ENCODE peak calls at places on chromosomes 16 and 17, in four cellular contexts. J is SK-N-SH, Y is GM12878, X is K562. G is an unnamed sample.

GRCh38 chr16:81581107-81581506 is 136.5 kb downstream of the CMIP start:
- DNase-seq in J (no peak), Y (no peak), X (no peak), G (no peak)

GRCh38 chr16:5349101-5349500 is 251.5 kb upstream of the EEF2KMT start:
- DNase-seq in J (no peak), Y (no peak), X (no peak), G (no peak)

GRCh38 chr17:82949361-82949760 is 109.5 kb upstream of the ZNF750 start:
- DNase-seq in J (no peak), Y (no peak), X (no peak), G (no peak)

GRCh38 chr16:48831081-48831722 is 221.2 kb upstream of the N4BP1 start:
- DNase-seq in J (no peak), Y (no peak), X (peak; percentile 16), G (no peak)

GRCh38 chr17:50541916-50542688 is 4.9 kb upstream of the SPATA20 start:
- DNase-seq in J (peak; percentile 100), Y (no peak), X (peak; percentile 99), G (peak; percentile 92)

GRCh38 chr17:76673729-76674128 is 30.2 kb upstream of the ST6GALNAC1 start:
- DNase-seq in J (peak; percentile 73), Y (no peak), X (no peak), G (no peak)

GRCh38 chr16:10981697-10982216 is 37.4 kb downstream of the CLEC16A start:
- DNase-seq in J (peak; percentile 53), Y (no peak), X (peak; percentile 27), G (no peak)

GRCh38 chr17:77462101-77462500 is 321.3 kb downstream of the SEC14L1 start:
- DNase-seq in J (no peak), Y (peak; percentile 84), X (no peak), G (no peak)

GRCh38 chr17:30082807-30083206 is 33.8 kb upstream of the NSRP1 start:
- DNase-seq in J (no peak), Y (no peak), X (no peak), G (no peak)

GRCh38 chr17:42104264-42104663 is 6.0 kb upstream of the ZNF385C start:
- DNase-seq in J (no peak), Y (no peak), X (no peak), G (no peak)

GRCh38 chr16:27333104-27333503 is 19.3 kb downstream of the IL4R start:
- DNase-seq in J (no peak), Y (no peak), X (no peak), G (no peak)

GRCh38 chr16:27328937-27329336 is 15.2 kb downstream of the IL4R start:
- DNase-seq in J (no peak), Y (no peak), X (no peak), G (no peak)

GRCh38 chr16:27332105-27332504 is 18.3 kb downstream of the IL4R start:
- DNase-seq in J (no peak), Y (no peak), X (no peak), G (no peak)

GRCh38 chr16:27327586-27327915 is 13.8 kb downstream of the IL4R start:
- DNase-seq in J (no peak), Y (no peak), X (no peak), G (no peak)

GRCh38 chr16:27330542-27330941 is 16.8 kb downstream of the IL4R start:
- DNase-seq in J (no peak), Y (no peak), X (no peak), G (no peak)
- TF ChIP-seq NRF1 in J (no peak), Y (no peak), X (no peak), G (no peak)

GRCh38 chr16:87757841-87758426 is 7.9 kb downstream of the KLHDC4 start:
- DNase-seq in J (no peak), Y (no peak), X (no peak), G (no peak)
- TF ChIP-seq NRF1 in J (no peak), Y (no peak), X (no peak), G (no peak)

GRCh38 chr17:4043862-4044261 is 79.6 kb upstream of the ATP2A3 start:
- DNase-seq in J (no peak), Y (peak; percentile 39), X (no peak), G (no peak)
- TF ChIP-seq NRF1 in J (no peak), Y (no peak), X (no peak), G (no peak)

GRCh38 chr17:67717192-67717623 is 528 bp upstream of the NOL11 start:
- DNase-seq in J (no peak), Y (no peak), X (no peak), G (no peak)
- TF ChIP-seq NRF1 in J (no peak), Y (no peak), X (no peak), G (no peak)

DNA sequence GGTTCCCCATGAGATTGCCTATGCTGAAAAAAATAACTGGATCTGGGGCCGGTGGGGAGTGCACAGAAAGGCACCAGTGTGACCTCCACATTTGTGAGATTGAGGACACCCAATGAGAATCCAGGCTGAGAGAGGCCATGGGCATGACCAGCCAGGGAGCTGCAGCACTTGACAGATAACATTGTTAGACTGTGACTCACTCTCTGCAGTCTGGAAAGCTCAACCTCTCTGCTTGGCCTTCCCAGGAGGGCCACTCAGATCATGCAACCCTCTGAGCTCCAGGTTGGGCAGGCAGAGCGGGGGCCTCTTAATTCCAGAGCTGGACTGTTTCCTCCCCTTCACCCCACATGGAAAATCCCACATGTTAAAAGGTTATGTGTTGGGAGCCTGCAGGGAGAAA is 30.1 kb downstream of the FZD2 start:
- DNase-seq in J (peak; percentile 33), Y (no peak), X (peak; percentile 54), G (no peak)
- TF ChIP-seq NRF1 in J (no peak), Y (no peak), X (peak; percentile 44), G (no peak)

DNA sequence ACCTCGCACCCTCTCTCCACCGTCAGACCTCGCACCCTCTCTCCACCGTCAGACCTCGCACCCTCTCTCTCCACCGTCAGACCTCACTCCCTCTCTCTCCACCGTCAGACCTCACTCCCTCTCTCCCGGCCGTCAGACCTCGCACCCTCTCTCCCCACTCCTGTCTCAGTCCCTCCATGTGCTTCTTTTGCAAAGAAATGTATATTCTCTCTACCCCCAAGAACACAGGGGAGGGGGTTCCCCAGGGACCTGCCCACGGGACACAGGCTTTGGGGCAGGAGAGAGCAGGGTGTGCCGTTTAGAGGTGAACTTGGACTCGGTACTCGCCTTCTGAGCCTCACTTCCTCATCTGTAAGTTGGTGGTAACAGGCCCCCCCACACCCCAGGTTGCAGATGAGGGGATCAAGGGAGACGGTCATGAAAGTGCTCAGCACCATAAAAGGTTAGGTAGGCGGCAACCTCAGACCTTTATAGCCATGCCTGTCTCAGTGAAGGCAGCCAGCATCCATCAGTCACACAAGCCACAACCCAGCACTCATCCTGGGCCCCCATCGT is 63.7 kb downstream of the RPH3AL start:
- DNase-seq in J (no peak), Y (no peak), X (no peak), G (peak; percentile 37)
- TF ChIP-seq NRF1 in J (no peak), Y (no peak), X (no peak), G (no peak)

GRCh38 chr16:88536510-88536909 is 33.7 kb upstream of the ZC3H18 start:
- DNase-seq in J (no peak), Y (no peak), X (peak; percentile 14), G (no peak)

GRCh38 chr16:88534731-88535141 is 35.5 kb upstream of the ZC3H18 start:
- DNase-seq in J (no peak), Y (no peak), X (no peak), G (no peak)

GRCh38 chr16:88535857-88536222 is 34.4 kb upstream of the ZC3H18 start:
- DNase-seq in J (no peak), Y (no peak), X (no peak), G (no peak)

GRCh38 chr16:88533945-88534641 is 36.1 kb upstream of the ZC3H18 start:
- DNase-seq in J (peak; percentile 78), Y (no peak), X (no peak), G (peak; percentile 17)

GRCh38 chr16:88535181-88535856 is 34.9 kb upstream of the ZC3H18 start:
- DNase-seq in J (no peak), Y (no peak), X (no peak), G (no peak)
- TF ChIP-seq NRF1 in J (no peak), Y (no peak), X (no peak), G (no peak)

GRCh38 chr16:31007684-31008083 is 2.8 kb downstream of the STX1B start:
- DNase-seq in J (peak; percentile 3), Y (no peak), X (no peak), G (no peak)

GRCh38 chr16:31009120-31009519 is 1.3 kb downstream of the STX1B start:
- DNase-seq in J (peak; percentile 15), Y (no peak), X (no peak), G (no peak)

GRCh38 chr16:31009894-31010293 is 544 bp downstream of the STX1B start:
- DNase-seq in J (peak; percentile 69), Y (no peak), X (no peak), G (peak; percentile 65)

GRCh38 chr16:31006589-31006988 is 3.8 kb downstream of the STX1B start:
- DNase-seq in J (no peak), Y (no peak), X (no peak), G (no peak)

GRCh38 chr16:31008154-31008950 is 2.1 kb downstream of the STX1B start:
- DNase-seq in J (peak; percentile 31), Y (no peak), X (no peak), G (no peak)
- TF ChIP-seq NRF1 in J (no peak), Y (no peak), X (no peak), G (no peak)

DNA sequence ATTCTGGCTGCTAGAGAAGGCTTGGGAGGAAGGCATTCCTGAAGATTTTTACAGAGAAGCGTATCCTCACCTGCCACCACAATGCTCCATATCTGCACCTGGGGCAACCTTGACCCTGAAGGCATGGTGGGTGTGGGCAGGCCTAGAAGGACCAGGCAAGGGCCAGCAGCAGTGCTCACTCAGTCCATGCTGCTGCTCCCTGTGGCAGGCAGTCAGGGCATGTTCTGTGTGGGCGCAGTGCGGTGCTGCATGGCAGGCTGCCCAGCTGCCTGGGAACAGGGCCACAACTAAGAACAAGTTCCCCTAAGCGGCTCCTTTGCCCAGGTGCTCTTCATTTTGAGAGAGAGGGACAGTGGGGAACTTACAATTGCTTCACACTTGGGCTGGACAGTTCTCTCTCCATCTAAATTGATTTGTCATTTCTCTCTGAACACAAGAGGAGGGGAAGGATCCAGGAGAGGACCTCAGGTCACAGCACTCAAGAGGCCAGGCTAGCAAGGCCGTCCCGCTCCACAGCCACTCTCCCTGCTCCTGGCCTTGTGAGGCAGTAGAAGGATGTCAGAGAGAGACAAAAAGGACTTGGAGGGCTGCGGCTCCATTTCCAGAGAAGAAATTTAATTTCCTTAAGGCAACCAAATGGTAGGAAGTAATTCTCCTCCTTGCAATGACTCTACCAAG is 158.8 kb downstream of the AATF start:
- DNase-seq in J (peak; percentile 44), Y (no peak), X (no peak), G (no peak)
- TF ChIP-seq NRF1 in J (no peak), Y (no peak), X (no peak), G (no peak)

DNA sequence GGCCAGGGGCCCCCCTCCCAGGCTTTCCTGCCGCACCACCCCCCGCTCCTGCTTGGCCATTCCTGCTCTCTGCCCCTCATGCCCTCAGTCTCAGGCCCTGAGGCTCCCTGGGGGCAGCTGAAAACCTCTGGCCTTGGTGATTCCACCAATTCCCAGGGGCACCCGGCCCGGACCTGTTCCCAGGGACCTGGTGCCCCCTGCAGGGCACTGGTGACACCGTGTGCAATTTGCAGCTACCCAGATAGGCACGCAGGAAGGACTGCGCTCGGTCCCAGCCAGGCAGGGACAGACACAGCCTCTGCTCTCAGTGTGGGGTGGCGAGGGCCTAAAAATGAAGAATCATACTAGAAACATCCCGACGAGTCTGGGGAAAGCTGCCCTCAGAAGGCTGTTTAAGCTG is 13.4 kb downstream of the WFDC1 start:
- DNase-seq in J (peak; percentile 83), Y (no peak), X (peak; percentile 52), G (no peak)
- TF ChIP-seq NRF1 in J (no peak), Y (no peak), X (no peak), G (no peak)